ENCODE peak calls at places on chromosome 15, in six cellular contexts. One of them, this sample, is unnamed.

GRCh38 chr15:29126821-29127461 is 142.7 kb downstream of the NSMCE3 start:
- DNase-seq in HL-60: no peak
- DNase-seq in body of pancreas: no peak
- DNase-seq in CD4-positive, alpha-beta T cell: no peak
- DNase-seq in ovary: no peak
- DNase-seq in left ventricle myocardium inferior: peak
- DNase-seq in this sample: peak

GRCh38 chr15:25783607-25784131 is 79.5 kb downstream of the ATP10A start:
- DNase-seq in HL-60: no peak
- DNase-seq in ovary: no peak
- DNase-seq in CD4-positive, alpha-beta T cell: peak
- DNase-seq in body of pancreas: no peak
- DNase-seq in left ventricle myocardium inferior: no peak
- DNase-seq in this sample: peak

GRCh38 chr15:100958326-100959065 is 39.3 kb downstream of the LRRK1 start:
- DNase-seq in body of pancreas: no peak
- DNase-seq in left ventricle myocardium inferior: no peak
- DNase-seq in CD4-positive, alpha-beta T cell: no peak
- DNase-seq in HL-60: no peak
- DNase-seq in ovary: no peak
- DNase-seq in this sample: no peak

GRCh38 chr15:63465104-63465503 is 39.3 kb upstream of the USP3 start:
- DNase-seq in CD4-positive, alpha-beta T cell: no peak
- DNase-seq in left ventricle myocardium inferior: no peak
- DNase-seq in body of pancreas: no peak
- DNase-seq in HL-60: no peak
- DNase-seq in ovary: no peak
- DNase-seq in this sample: no peak

GRCh38 chr15:51319539-51319938 is 18.9 kb downstream of the CYP19A1 start:
- DNase-seq in left ventricle myocardium inferior: no peak
- DNase-seq in CD4-positive, alpha-beta T cell: no peak
- DNase-seq in ovary: no peak
- DNase-seq in body of pancreas: no peak
- DNase-seq in HL-60: no peak
- DNase-seq in this sample: no peak

GRCh38 chr15:98981851-98982722 is 25.5 kb downstream of the PGPEP1L start:
- DNase-seq in CD4-positive, alpha-beta T cell: no peak
- DNase-seq in left ventricle myocardium inferior: no peak
- DNase-seq in body of pancreas: no peak
- DNase-seq in HL-60: no peak
- DNase-seq in ovary: no peak
- DNase-seq in this sample: no peak

GRCh38 chr15:63203451-63204090 is 14.2 kb downstream of the RAB8B start:
- DNase-seq in body of pancreas: no peak
- DNase-seq in ovary: no peak
- DNase-seq in HL-60: peak
- DNase-seq in left ventricle myocardium inferior: no peak
- DNase-seq in CD4-positive, alpha-beta T cell: no peak
- DNase-seq in this sample: no peak

GRCh38 chr15:72319360-72319984 is 485 bp downstream of the CELF6 start:
- DNase-seq in body of pancreas: peak
- DNase-seq in ovary: peak
- DNase-seq in HL-60: no peak
- DNase-seq in left ventricle myocardium inferior: peak
- DNase-seq in CD4-positive, alpha-beta T cell: peak
- DNase-seq in this sample: peak

GRCh38 chr15:69880616-69881309 is 217.0 kb downstream of the TLE3 start:
- DNase-seq in CD4-positive, alpha-beta T cell: no peak
- DNase-seq in body of pancreas: no peak
- DNase-seq in HL-60: no peak
- DNase-seq in left ventricle myocardium inferior: no peak
- DNase-seq in ovary: no peak
- DNase-seq in this sample: no peak

GRCh38 chr15:77775373-77775772 is 142.7 kb upstream of the LINGO1 start:
- DNase-seq in CD4-positive, alpha-beta T cell: no peak
- DNase-seq in body of pancreas: no peak
- DNase-seq in ovary: no peak
- DNase-seq in left ventricle myocardium inferior: no peak
- DNase-seq in HL-60: no peak
- DNase-seq in this sample: no peak
- H3K27ac ChIP-seq in CD4-positive, alpha-beta T cell: no peak
- H3K27ac ChIP-seq in body of pancreas: no peak
- H3K27ac ChIP-seq in ovary: no peak
- H3K27ac ChIP-seq in left ventricle myocardium inferior: no peak
- H3K27ac ChIP-seq in HL-60: no peak
- H3K27ac ChIP-seq in this sample: no peak

GRCh38 chr15:48177875-48178611 is at the start of gene MYEF2:
- DNase-seq in HL-60: no peak
- DNase-seq in ovary: peak
- DNase-seq in left ventricle myocardium inferior: peak
- DNase-seq in CD4-positive, alpha-beta T cell: peak
- DNase-seq in body of pancreas: peak
- DNase-seq in this sample: peak

GRCh38 chr15:48176097-48176496 is 2.0 kb downstream of the MYEF2 start:
- DNase-seq in left ventricle myocardium inferior: no peak
- DNase-seq in body of pancreas: no peak
- DNase-seq in ovary: no peak
- DNase-seq in CD4-positive, alpha-beta T cell: no peak
- DNase-seq in HL-60: no peak
- DNase-seq in this sample: no peak

GRCh38 chr15:48177383-48177874 is 666 bp downstream of the MYEF2 start:
- DNase-seq in body of pancreas: no peak
- DNase-seq in ovary: no peak
- DNase-seq in left ventricle myocardium inferior: no peak
- DNase-seq in CD4-positive, alpha-beta T cell: no peak
- DNase-seq in HL-60: no peak
- DNase-seq in this sample: no peak

GRCh38 chr15:48176957-48177356 is 1.1 kb downstream of the MYEF2 start:
- DNase-seq in CD4-positive, alpha-beta T cell: no peak
- DNase-seq in HL-60: no peak
- DNase-seq in body of pancreas: no peak
- DNase-seq in ovary: no peak
- DNase-seq in left ventricle myocardium inferior: no peak
- DNase-seq in this sample: no peak

DNA sequence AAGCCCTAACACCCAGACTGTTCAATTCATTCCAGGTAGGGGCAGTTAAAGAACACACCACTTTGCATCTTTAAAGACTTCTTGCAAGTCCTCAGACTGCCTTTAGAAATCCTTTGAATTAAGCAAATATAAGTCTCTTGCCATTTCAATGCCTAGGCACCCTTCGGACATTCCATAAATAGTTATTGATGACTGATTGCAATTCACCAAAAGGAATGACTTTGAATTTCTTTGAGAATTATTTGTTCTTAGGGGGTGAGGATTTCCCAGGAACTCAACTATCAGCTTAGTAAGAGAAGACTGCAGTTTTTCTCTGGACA is 477 bp upstream of the MYEF2 start:
- DNase-seq in HL-60: no peak
- DNase-seq in CD4-positive, alpha-beta T cell: no peak
- DNase-seq in left ventricle myocardium inferior: no peak
- DNase-seq in ovary: no peak
- DNase-seq in body of pancreas: no peak
- DNase-seq in this sample: no peak
- H3K27ac ChIP-seq in HL-60: no peak
- H3K27ac ChIP-seq in CD4-positive, alpha-beta T cell: no peak
- H3K27ac ChIP-seq in left ventricle myocardium inferior: no peak
- H3K27ac ChIP-seq in ovary: no peak
- H3K27ac ChIP-seq in body of pancreas: no peak
- H3K27ac ChIP-seq in this sample: peak

GRCh38 chr15:52782514-52782913 is 7.6 kb downstream of the ONECUT1 start:
- DNase-seq in HL-60: no peak
- DNase-seq in left ventricle myocardium inferior: no peak
- DNase-seq in CD4-positive, alpha-beta T cell: no peak
- DNase-seq in body of pancreas: no peak
- DNase-seq in ovary: no peak
- DNase-seq in this sample: no peak
- H3K27ac ChIP-seq in HL-60: no peak
- H3K27ac ChIP-seq in left ventricle myocardium inferior: no peak
- H3K27ac ChIP-seq in CD4-positive, alpha-beta T cell: no peak
- H3K27ac ChIP-seq in body of pancreas: peak
- H3K27ac ChIP-seq in ovary: no peak
- H3K27ac ChIP-seq in this sample: no peak

GRCh38 chr15:96358795-96359190 is 28.3 kb downstream of the NR2F2 start:
- DNase-seq in body of pancreas: no peak
- DNase-seq in HL-60: no peak
- DNase-seq in left ventricle myocardium inferior: no peak
- DNase-seq in ovary: no peak
- DNase-seq in CD4-positive, alpha-beta T cell: no peak
- DNase-seq in this sample: no peak
- H3K27ac ChIP-seq in body of pancreas: no peak
- H3K27ac ChIP-seq in HL-60: no peak
- H3K27ac ChIP-seq in left ventricle myocardium inferior: peak
- H3K27ac ChIP-seq in ovary: peak
- H3K27ac ChIP-seq in CD4-positive, alpha-beta T cell: no peak
- H3K27ac ChIP-seq in this sample: peak

DNA sequence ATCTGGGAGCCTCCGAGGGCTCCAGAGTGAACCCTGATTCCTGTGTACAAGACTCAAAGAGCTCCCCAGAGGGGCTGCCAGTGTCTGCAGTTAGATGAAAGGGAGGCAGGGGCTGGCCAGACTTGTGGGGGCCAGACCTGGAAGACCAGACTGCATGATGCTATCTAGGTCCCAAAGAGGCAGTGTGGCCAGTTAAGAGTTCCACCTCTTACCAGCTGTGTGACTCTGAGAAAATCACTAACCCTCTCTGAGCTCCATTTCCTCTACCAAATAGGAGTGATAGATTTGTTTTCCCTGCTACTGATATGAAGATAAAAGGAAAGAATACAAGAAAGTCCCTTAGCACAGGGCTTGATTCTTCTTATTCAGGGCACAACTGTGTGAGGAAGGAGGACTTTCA is 29.0 kb downstream of the ACSBG1 start:
- DNase-seq in CD4-positive, alpha-beta T cell: no peak
- DNase-seq in HL-60: no peak
- DNase-seq in left ventricle myocardium inferior: no peak
- DNase-seq in body of pancreas: no peak
- DNase-seq in ovary: no peak
- DNase-seq in this sample: no peak
- H3K27ac ChIP-seq in CD4-positive, alpha-beta T cell: no peak
- H3K27ac ChIP-seq in HL-60: no peak
- H3K27ac ChIP-seq in left ventricle myocardium inferior: peak
- H3K27ac ChIP-seq in body of pancreas: peak
- H3K27ac ChIP-seq in ovary: no peak
- H3K27ac ChIP-seq in this sample: peak

GRCh38 chr15:74369084-74369745 is 1.8 kb upstream of the CYP11A1 start:
- DNase-seq in ovary: peak
- DNase-seq in body of pancreas: no peak
- DNase-seq in left ventricle myocardium inferior: no peak
- DNase-seq in HL-60: no peak
- DNase-seq in CD4-positive, alpha-beta T cell: no peak
- DNase-seq in this sample: peak

GRCh38 chr15:74368121-74368520 is 675 bp upstream of the CYP11A1 start:
- DNase-seq in ovary: no peak
- DNase-seq in body of pancreas: no peak
- DNase-seq in left ventricle myocardium inferior: no peak
- DNase-seq in HL-60: no peak
- DNase-seq in CD4-positive, alpha-beta T cell: no peak
- DNase-seq in this sample: peak

GRCh38 chr15:74365619-74366445 is 1.6 kb downstream of the CYP11A1 start:
- DNase-seq in body of pancreas: no peak
- DNase-seq in ovary: peak
- DNase-seq in left ventricle myocardium inferior: peak
- DNase-seq in CD4-positive, alpha-beta T cell: no peak
- DNase-seq in HL-60: no peak
- DNase-seq in this sample: peak

GRCh38 chr15:74364936-74365618 is 2.4 kb downstream of the CYP11A1 start:
- DNase-seq in CD4-positive, alpha-beta T cell: no peak
- DNase-seq in left ventricle myocardium inferior: no peak
- DNase-seq in ovary: no peak
- DNase-seq in body of pancreas: no peak
- DNase-seq in HL-60: no peak
- DNase-seq in this sample: peak

GRCh38 chr15:74367296-74367854 is at the start of gene CYP11A1:
- DNase-seq in body of pancreas: no peak
- DNase-seq in CD4-positive, alpha-beta T cell: no peak
- DNase-seq in HL-60: no peak
- DNase-seq in left ventricle myocardium inferior: no peak
- DNase-seq in ovary: no peak
- DNase-seq in this sample: peak
- H3K27ac ChIP-seq in body of pancreas: no peak
- H3K27ac ChIP-seq in CD4-positive, alpha-beta T cell: no peak
- H3K27ac ChIP-seq in HL-60: no peak
- H3K27ac ChIP-seq in left ventricle myocardium inferior: no peak
- H3K27ac ChIP-seq in ovary: peak
- H3K27ac ChIP-seq in this sample: no peak